ENCODE peak calls at places on chromosome 19, in five cellular contexts. D is activated CD8-positive, alpha-beta T cell treated with anti-CD3 and anti-CD28 coated beads, Interleukin-2, amount 10 ng/mL, durations not matched to agents 7 days and 5 days; V is small intestine; R is kidney tubule cell; A is mucosa of gallbladder. W is an unnamed sample.

GRCh38 chr19:19381007-19381926 is 24.2 kb upstream of the GATAD2A start:
- DNase-seq in D (no peak), A (peak), R (no peak), V (no peak), W (no peak)

GRCh38 chr19:45349126-45349415 is 8.5 kb downstream of the KLC3 start:
- DNase-seq in A (no peak), R (no peak), V (no peak), D (no peak), W (no peak)

GRCh38 chr19:1445185-1445931 is 4.6 kb upstream of the APC2 start:
- DNase-seq in V (peak), A (peak), D (peak), R (peak), W (peak)

GRCh38 chr19:1445932-1446712 is 3.8 kb upstream of the APC2 start:
- DNase-seq in A (no peak), R (no peak), V (no peak), D (no peak), W (no peak)

GRCh38 chr19:41427647-41428480 is 690 bp upstream of the B3GNT8 start:
- DNase-seq in R (no peak), D (peak), A (no peak), V (peak), W (no peak)

GRCh38 chr19:46721269-46722003 is 4.5 kb upstream of the PRKD2 start:
- DNase-seq in A (no peak), D (no peak), R (no peak), V (no peak), W (no peak)

GRCh38 chr19:45218887-45219780 is 26.1 kb downstream of the EXOC3L2 start:
- DNase-seq in D (no peak), R (no peak), A (no peak), V (no peak), W (no peak)

GRCh38 chr19:2138061-2138728 is 13.2 kb downstream of the AP3D1 start:
- DNase-seq in D (no peak), V (no peak), R (no peak), A (no peak), W (no peak)

GRCh38 chr19:43634068-43634467 is 5.6 kb downstream of the CADM4 start:
- DNase-seq in D (no peak), A (no peak), R (no peak), V (no peak), W (no peak)

GRCh38 chr19:6274756-6275155 is 5.0 kb downstream of the MLLT1 start:
- DNase-seq in A (no peak), V (no peak), R (no peak), D (no peak), W (no peak)

GRCh38 chr19:9323919-9324583 is at the start of gene ZNF559:
- DNase-seq in A (peak), R (peak), V (peak), D (peak), W (peak)

GRCh38 chr19:3075605-3076431 is 13.5 kb upstream of the TLE5 start:
- DNase-seq in A (peak), R (peak), D (peak), V (peak), W (peak)

GRCh38 chr19:9847087-9847671 is 12.1 kb downstream of the PIN1 start:
- DNase-seq in V (no peak), D (peak), A (peak), R (peak), W (peak)

GRCh38 chr19:5950744-5951143 is 27.2 kb downstream of the RANBP3 start:
- DNase-seq in V (no peak), A (no peak), D (no peak), R (no peak), W (no peak)

GRCh38 chr19:3692141-3693029 is 7.9 kb downstream of the PIP5K1C start:
- DNase-seq in V (no peak), D (peak), R (no peak), A (no peak), W (no peak)

GRCh38 chr19:1109697-1110671 is 6.2 kb downstream of the GPX4 start:
- DNase-seq in V (no peak), A (no peak), R (no peak), D (no peak), W (no peak)

GRCh38 chr19:33808399-33808798 is 11.7 kb downstream of the KCTD15 start:
- DNase-seq in A (no peak), V (no peak), D (no peak), R (no peak), W (no peak)

GRCh38 chr19:2255112-2255845 is 938 bp downstream of the JSRP1 start:
- DNase-seq in V (no peak), D (no peak), R (no peak), A (no peak), W (no peak)

GRCh38 chr19:54133312-54133956 is 4.1 kb upstream of the CNOT3 start:
- DNase-seq in D (peak), V (no peak), A (no peak), R (peak), W (peak)

GRCh38 chr19:56383826-56384605 is 9.3 kb downstream of the ZNF582 start:
- DNase-seq in R (peak), D (no peak), V (no peak), A (no peak), W (peak)

GRCh38 chr19:48625891-48626327 is 6.6 kb downstream of the SPHK2 start:
- DNase-seq in V (peak), D (peak), R (no peak), A (no peak), W (no peak)

W was measured in Caki2.